ENCODE peak calls at places on chromosome 11, in four cellular contexts. One of them, this sample, is unnamed. For H3K9me2 and H3K79me2, the result is how much of the 10 kb centered on the place peaks cover.

GRCh38 chr11:103995896-103996295 is 40.5 kb upstream of the DDI1 start:
- DNase-seq in SK-N-SH: no peak
- DNase-seq in PC-9: no peak
- DNase-seq in GM23338: no peak
- DNase-seq in this sample: no peak

GRCh38 chr11:1118755-1119275 is 38.9 kb upstream of the MUC5AC start:
- DNase-seq in SK-N-SH: peak
- DNase-seq in PC-9: no peak
- DNase-seq in GM23338: no peak
- DNase-seq in this sample: no peak

GRCh38 chr11:131109256-131109655 is 193.0 kb upstream of the SNX19 start:
- DNase-seq in SK-N-SH: no peak
- DNase-seq in PC-9: no peak
- DNase-seq in GM23338: no peak
- DNase-seq in this sample: no peak

GRCh38 chr11:131584694-131585592 is 214.5 kb downstream of the NTM start:
- DNase-seq in SK-N-SH: peak
- DNase-seq in PC-9: no peak
- DNase-seq in GM23338: peak
- DNase-seq in this sample: no peak

GRCh38 chr11:73664894-73665293 is 18.5 kb downstream of the PLEKHB1 start:
- DNase-seq in SK-N-SH: no peak
- DNase-seq in PC-9: peak
- DNase-seq in GM23338: no peak
- DNase-seq in this sample: no peak

GRCh38 chr11:61004037-61004641 is 32.7 kb downstream of the CD6 start:
- DNase-seq in SK-N-SH: no peak
- DNase-seq in PC-9: no peak
- DNase-seq in GM23338: no peak
- DNase-seq in this sample: peak

GRCh38 chr11:120208777-120209176 is 2.1 kb upstream of the OAF start:
- DNase-seq in SK-N-SH: no peak
- DNase-seq in PC-9: peak
- DNase-seq in GM23338: no peak
- DNase-seq in this sample: peak

GRCh38 chr11:132941024-132941646 is 591.2 kb downstream of the OPCML start:
- DNase-seq in SK-N-SH: peak
- DNase-seq in PC-9: no peak
- DNase-seq in GM23338: peak
- DNase-seq in this sample: peak

DNA sequence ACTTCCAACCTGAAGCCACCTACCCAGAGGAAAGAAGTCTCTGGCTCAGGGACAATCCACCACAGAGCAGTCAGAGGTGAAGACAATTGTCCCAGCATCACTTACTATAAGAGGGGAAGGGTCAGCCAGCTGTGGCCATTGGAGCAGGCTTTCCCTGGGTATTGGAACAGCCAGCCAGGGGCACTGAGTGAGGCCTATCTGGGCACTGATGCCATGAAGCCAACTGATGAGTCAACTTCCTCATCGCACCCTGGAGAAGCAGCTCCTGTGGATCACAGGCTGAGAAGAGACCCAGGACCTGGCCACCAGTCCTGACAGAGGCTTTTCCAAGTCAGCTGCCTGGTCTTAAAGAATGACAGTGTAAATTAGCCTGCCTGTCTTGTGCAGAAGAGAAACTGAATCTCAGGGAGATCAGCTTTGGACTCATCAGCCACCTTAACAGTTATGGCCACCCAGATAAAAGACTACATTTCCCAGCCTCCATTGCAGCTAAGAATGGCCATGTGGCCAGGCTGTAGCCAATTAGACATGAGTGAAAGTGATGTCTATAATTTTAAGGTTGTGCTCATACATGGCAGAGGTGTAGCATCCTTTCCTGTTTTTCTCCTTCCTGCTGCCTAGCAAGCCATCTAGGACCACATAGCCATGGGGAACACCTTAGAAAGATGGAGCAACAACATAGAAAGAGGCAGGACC is 19.0 kb downstream of the CHST1 start:
- DNase-seq in SK-N-SH: peak
- DNase-seq in PC-9: no peak
- DNase-seq in GM23338: peak
- DNase-seq in this sample: no peak
- H2AFZ ChIP-seq in SK-N-SH: peak
- H2AFZ ChIP-seq in PC-9: no peak
- H2AFZ ChIP-seq in GM23338: no peak
- H2AFZ ChIP-seq in this sample: no peak

DNA sequence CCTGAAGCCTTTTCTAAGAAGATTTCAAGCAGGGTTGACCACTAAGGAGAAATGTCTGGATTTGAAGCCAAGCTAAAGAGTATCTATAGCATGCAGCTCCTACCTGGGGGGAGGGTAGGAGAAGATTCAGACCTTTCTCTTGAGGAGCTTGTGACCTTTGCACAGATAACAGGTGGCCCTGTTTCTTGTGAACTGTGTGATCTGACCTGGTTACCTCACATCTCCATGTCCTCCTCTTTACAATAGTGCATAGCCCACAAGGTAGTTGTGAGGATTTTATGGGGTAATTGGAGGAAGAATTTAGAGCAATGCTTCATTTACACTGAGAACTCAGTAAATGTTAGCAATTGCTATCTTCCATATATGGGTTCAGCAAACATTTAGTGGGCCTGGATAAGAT is 310.1 kb downstream of the TMEM135 start:
- DNase-seq in SK-N-SH: no peak
- DNase-seq in PC-9: no peak
- DNase-seq in GM23338: no peak
- DNase-seq in this sample: no peak
- H3K9me2 ChIP-seq in SK-N-SH: under half
- H3K9me2 ChIP-seq in PC-9: under half
- H3K9me2 ChIP-seq in GM23338: under half
- H3K9me2 ChIP-seq in this sample: under half

DNA sequence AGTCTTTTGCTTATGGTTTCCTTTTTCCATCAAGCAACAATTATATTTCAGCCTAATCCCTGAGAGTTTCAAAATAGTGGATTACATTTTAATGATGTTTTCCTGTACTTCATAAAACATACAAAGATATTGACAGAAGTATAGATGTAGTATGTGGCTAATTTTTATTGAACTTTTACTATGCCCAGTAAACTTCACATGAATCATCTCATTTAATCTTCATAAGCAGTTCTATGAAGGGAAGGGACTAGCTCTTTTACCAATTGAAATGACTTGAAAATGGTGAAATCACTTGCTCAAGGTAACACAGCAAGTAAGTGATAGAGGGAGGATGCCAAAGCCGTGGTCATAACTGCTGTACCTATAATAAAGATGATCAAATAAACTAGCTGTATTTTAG is 27.5 kb downstream of the RTN3 start:
- DNase-seq in SK-N-SH: no peak
- DNase-seq in PC-9: no peak
- DNase-seq in GM23338: no peak
- DNase-seq in this sample: no peak
- H3K79me2 ChIP-seq in SK-N-SH: half or more
- H3K79me2 ChIP-seq in PC-9: half or more
- H3K79me2 ChIP-seq in GM23338: half or more
- H3K79me2 ChIP-seq in this sample: half or more

GRCh38 chr11:16924826-16925494 is 89.3 kb downstream of the PLEKHA7 start:
- DNase-seq in SK-N-SH: peak
- DNase-seq in PC-9: peak
- DNase-seq in GM23338: peak
- DNase-seq in this sample: peak
- H2AFZ ChIP-seq in SK-N-SH: no peak
- H2AFZ ChIP-seq in PC-9: no peak
- H2AFZ ChIP-seq in GM23338: peak
- H2AFZ ChIP-seq in this sample: peak

DNA sequence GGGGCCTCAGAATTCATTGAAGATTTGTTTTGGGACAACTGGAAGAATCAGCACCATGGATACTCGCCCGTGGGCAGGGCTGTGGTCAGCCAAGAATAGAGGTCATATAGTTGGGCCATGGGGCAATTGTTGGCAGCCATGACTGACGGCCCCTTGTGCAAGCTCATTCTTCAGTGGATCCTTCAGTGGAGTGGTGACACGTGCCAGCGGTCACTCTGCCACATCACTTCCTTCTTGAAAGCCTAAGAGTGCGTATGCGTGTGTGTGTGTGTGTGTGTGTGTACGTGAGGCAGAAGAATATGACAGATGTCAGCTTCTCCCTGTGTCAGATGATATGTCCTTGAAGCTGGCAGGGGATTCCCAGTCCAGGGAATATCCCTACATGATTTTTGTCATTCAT is 1.8 kb upstream of the IL18BP start:
- DNase-seq in SK-N-SH: no peak
- DNase-seq in PC-9: no peak
- DNase-seq in GM23338: no peak
- DNase-seq in this sample: no peak
- H3K9me2 ChIP-seq in SK-N-SH: under half
- H3K9me2 ChIP-seq in PC-9: under half
- H3K9me2 ChIP-seq in GM23338: under half
- H3K9me2 ChIP-seq in this sample: under half

GRCh38 chr11:119094816-119095065 is 6.9 kb downstream of the DPAGT1 start:
- DNase-seq in SK-N-SH: peak
- DNase-seq in PC-9: peak
- DNase-seq in GM23338: peak
- DNase-seq in this sample: peak
- H3K79me2 ChIP-seq in SK-N-SH: half or more
- H3K79me2 ChIP-seq in PC-9: under half
- H3K79me2 ChIP-seq in GM23338: under half
- H3K79me2 ChIP-seq in this sample: under half

DNA sequence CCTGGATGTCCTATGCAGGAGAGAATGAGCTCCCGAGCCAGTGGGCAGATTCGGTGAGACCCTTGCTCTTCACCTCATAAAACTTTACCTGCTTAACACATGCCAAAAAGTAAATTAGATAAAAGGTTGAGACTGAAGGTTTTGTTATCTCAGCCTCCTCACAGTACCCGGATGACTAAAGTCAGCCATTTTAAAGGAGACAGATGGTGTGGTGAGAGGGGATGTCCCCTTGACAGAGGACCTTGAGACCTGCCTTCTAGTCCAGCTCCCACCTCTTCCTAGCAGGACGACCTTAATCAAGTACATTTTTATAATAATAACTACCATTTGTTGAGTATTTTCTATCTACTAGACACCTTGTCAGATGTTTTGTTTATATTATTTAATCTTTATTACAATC is 39.7 kb downstream of the C11orf91 start:
- DNase-seq in SK-N-SH: no peak
- DNase-seq in PC-9: no peak
- DNase-seq in GM23338: no peak
- DNase-seq in this sample: no peak
- H2AFZ ChIP-seq in SK-N-SH: no peak
- H2AFZ ChIP-seq in PC-9: no peak
- H2AFZ ChIP-seq in GM23338: no peak
- H2AFZ ChIP-seq in this sample: no peak

DNA sequence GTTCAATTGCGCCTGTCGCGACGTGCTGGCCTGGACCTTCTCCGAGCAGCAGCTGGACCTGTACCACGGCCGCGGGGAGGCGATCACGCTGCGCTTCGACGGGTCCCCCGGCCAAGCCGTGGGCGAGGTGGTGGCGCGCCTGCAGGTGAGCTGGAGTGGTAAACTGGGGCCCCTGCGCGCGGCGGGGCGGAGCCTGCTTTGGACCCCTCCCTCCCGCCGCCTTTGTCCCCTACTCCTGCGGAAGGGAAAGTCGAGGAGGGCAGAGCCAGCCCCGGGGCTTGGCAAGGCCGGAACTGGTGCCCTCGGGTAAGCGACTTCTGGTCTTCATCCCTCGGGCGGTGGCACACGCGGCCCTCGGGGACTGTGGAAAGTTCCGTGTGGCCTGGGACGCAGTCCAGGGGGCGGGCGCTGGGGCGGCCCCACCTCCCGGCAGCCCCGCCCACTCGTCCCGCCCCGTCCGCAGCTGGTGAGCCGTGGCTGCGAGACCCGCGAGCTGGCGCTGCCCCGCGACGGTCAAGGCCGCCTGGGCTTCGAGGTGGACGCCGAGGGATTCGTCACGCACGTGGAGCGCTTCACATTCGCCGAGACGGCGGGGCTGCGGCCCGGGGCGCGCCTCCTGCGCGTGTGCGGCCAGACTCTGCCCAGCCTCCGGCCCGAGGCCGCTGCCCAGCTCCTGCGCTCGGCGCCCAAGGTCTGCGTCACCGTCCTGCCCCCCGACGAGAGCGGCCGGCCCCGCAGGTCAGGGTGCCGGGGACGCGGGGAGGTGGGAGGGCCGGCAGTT is 9.2 kb downstream of the SIPA1 start:
- DNase-seq in SK-N-SH: peak
- DNase-seq in PC-9: no peak
- DNase-seq in GM23338: peak
- DNase-seq in this sample: peak
- H3K9me2 ChIP-seq in SK-N-SH: under half
- H3K9me2 ChIP-seq in PC-9: under half
- H3K9me2 ChIP-seq in GM23338: under half
- H3K9me2 ChIP-seq in this sample: under half

This sample was measured in hepatocyte.